ENCODE peak calls at places on chromosome 7, in six cellular contexts. S, O, Z, A, F and H are unnamed samples.

GRCh38 chr7:137927386-137927785 is 74.5 kb downstream of the CREB3L2 start:
- DNase-seq in S (no peak), O (no peak), Z (no peak), A (no peak), F (no peak), H (no peak)

GRCh38 chr7:35761882-35762720 is 38.8 kb upstream of the SEPTIN7 start:
- DNase-seq in O (no peak), S (no peak), A (no peak), Z (no peak), F (no peak), H (no peak)

GRCh38 chr7:137423321-137423720 is 79.8 kb upstream of the PTN start:
- DNase-seq in A (no peak), S (no peak), Z (no peak), F (no peak), O (no peak), H (no peak)

GRCh38 chr7:159024280-159024951 is 120.3 kb downstream of the VIPR2 start:
- DNase-seq in F (no peak), A (no peak), S (no peak), Z (peak; percentile 3), O (no peak), H (peak; percentile 41)

GRCh38 chr7:138064856-138065357 is 11.4 kb upstream of the AKR1D1 start:
- DNase-seq in O (no peak), F (no peak), Z (no peak), S (peak; percentile 70), A (no peak), H (no peak)

GRCh38 chr7:48113270-48113669 is 24.2 kb downstream of the UPP1 start:
- DNase-seq in Z (no peak), S (no peak), A (no peak), O (no peak), F (no peak), H (no peak)

GRCh38 chr7:37916673-37917660 is at the start of gene SFRP4:
- DNase-seq in F (no peak), A (peak; percentile 47), O (no peak), S (peak; percentile 76), Z (peak; percentile 35), H (peak; percentile 91)

GRCh38 chr7:14381936-14382335 is 392.5 kb upstream of the ETV1 start:
- DNase-seq in O (no peak), F (no peak), S (no peak), Z (no peak), A (no peak), H (no peak)

GRCh38 chr7:151244156-151244870 is 4.2 kb downstream of the SMARCD3 start:
- DNase-seq in Z (peak; percentile 51), A (peak; percentile 73), S (peak; percentile 77), F (no peak), O (no peak), H (no peak)

GRCh38 chr7:42237162-42237821 is at the start of gene GLI3:
- DNase-seq in Z (peak; percentile 70), S (peak; percentile 89), F (peak; percentile 87), O (no peak), A (peak; percentile 60), H (peak; percentile 92)

GRCh38 chr7:149097088-149097487 is 6.6 kb upstream of the ZNF786 start:
- DNase-seq in F (no peak), Z (no peak), O (no peak), S (no peak), A (no peak), H (no peak)

GRCh38 chr7:106217089-106217542 is 67.7 kb downstream of the NAMPT start:
- DNase-seq in Z (peak; percentile 81), S (peak; percentile 66), O (no peak), A (peak; percentile 38), F (peak; percentile 30), H (peak; percentile 88)

GRCh38 chr7:128201067-128201689 is 39.9 kb upstream of the LEP start:
- DNase-seq in F (no peak), O (no peak), S (peak; percentile 22), Z (no peak), A (no peak), H (peak; percentile 17)

GRCh38 chr7:21611129-21611528 is 68.3 kb downstream of the DNAH11 start:
- DNase-seq in S (peak; percentile 23), Z (no peak), A (no peak), O (no peak), F (no peak), H (no peak)

GRCh38 chr7:1889556-1890181 is 219.6 kb downstream of the ELFN1 start:
- DNase-seq in O (no peak), A (no peak), Z (no peak), S (no peak), F (no peak), H (no peak)

GRCh38 chr7:46559194-46559576 is 638.1 kb upstream of the IGFBP3 start:
- DNase-seq in S (no peak), F (no peak), O (no peak), Z (no peak), A (no peak), H (no peak)

GRCh38 chr7:157497744-157498541 is 161.1 kb downstream of the DNAJB6 start:
- DNase-seq in S (no peak), A (no peak), Z (no peak), O (no peak), F (no peak), H (no peak)

GRCh38 chr7:104445393-104445792 is 117.0 kb downstream of the LHFPL3 start:
- DNase-seq in F (no peak), O (no peak), S (no peak), Z (no peak), A (no peak), H (no peak)

GRCh38 chr7:17090751-17091150 is 207.7 kb upstream of the AHR start:
- DNase-seq in S (no peak), O (peak; percentile 65), Z (no peak), A (no peak), F (no peak), H (no peak)

GRCh38 chr7:48083114-48083830 is 5.8 kb upstream of the UPP1 start:
- DNase-seq in O (no peak), A (no peak), S (no peak), F (no peak), Z (peak; percentile 33), H (no peak)

GRCh38 chr7:85489498-85489897 is 302.6 kb upstream of the SEMA3D start:
- DNase-seq in Z (no peak), S (peak; percentile 8), A (no peak), O (no peak), F (no peak), H (no peak)

GRCh38 chr7:130894146-130895005 is 160.4 kb upstream of the KLF14 start:
- DNase-seq in F (peak; percentile 76), Z (no peak), S (no peak), A (peak; percentile 80), O (no peak), H (peak; percentile 77)

GRCh38 chr7:22083711-22084289 is 138.1 kb upstream of the CDCA7L start:
- DNase-seq in A (no peak), F (no peak), O (no peak), S (peak; percentile 12), Z (no peak), H (peak; percentile 33)

GRCh38 chr7:135980665-135981180 is 3.6 kb upstream of the MTPN start:
- DNase-seq in S (no peak), A (no peak), Z (peak; percentile 39), O (no peak), F (no peak), H (no peak)

GRCh38 chr7:151888716-151889115 is 11.8 kb upstream of the PRKAG2 start:
- DNase-seq in S (no peak), A (no peak), F (no peak), Z (no peak), O (no peak), H (no peak)

GRCh38 chr7:140403878-140404564 is at the start of gene RAB19:
- DNase-seq in Z (peak; percentile 75), O (no peak), A (no peak), F (peak; percentile 59), S (peak; percentile 72), H (no peak)

GRCh38 chr7:50591098-50591479 is 25.9 kb upstream of the DDC start:
- DNase-seq in F (no peak), S (no peak), Z (no peak), A (no peak), O (no peak), H (no peak)

GRCh38 chr7:127330070-127330469 is 62.4 kb downstream of the ZNF800 start:
- DNase-seq in S (no peak), A (no peak), O (no peak), Z (no peak), F (no peak), H (no peak)

GRCh38 chr7:115230882-115231508 is 309.1 kb downstream of the MDFIC start:
- DNase-seq in S (peak; percentile 53), F (no peak), Z (no peak), O (peak; percentile 64), A (peak; percentile 46), H (no peak)

GRCh38 chr7:55516399-55516798 is 55.9 kb downstream of the VOPP1 start:
- DNase-seq in F (no peak), O (no peak), S (no peak), Z (no peak), A (no peak), H (no peak)
- H3K27ac ChIP-seq in F (no peak overlapping the region), O (no peak overlapping the region), S (no peak overlapping the region), Z (peak overlapping the region; percentile 30), A (no peak overlapping the region), H (no peak overlapping the region)

GRCh38 chr7:101854084-101854865 is 36.8 kb downstream of the CUX1 start:
- DNase-seq in S (no peak), Z (no peak), A (no peak), F (no peak), O (no peak), H (no peak)
- H3K27ac ChIP-seq in S (no peak overlapping the region), Z (no peak overlapping the region), A (peak overlapping the region; percentile 94), F (no peak overlapping the region), O (no peak overlapping the region), H (no peak overlapping the region)

DNA sequence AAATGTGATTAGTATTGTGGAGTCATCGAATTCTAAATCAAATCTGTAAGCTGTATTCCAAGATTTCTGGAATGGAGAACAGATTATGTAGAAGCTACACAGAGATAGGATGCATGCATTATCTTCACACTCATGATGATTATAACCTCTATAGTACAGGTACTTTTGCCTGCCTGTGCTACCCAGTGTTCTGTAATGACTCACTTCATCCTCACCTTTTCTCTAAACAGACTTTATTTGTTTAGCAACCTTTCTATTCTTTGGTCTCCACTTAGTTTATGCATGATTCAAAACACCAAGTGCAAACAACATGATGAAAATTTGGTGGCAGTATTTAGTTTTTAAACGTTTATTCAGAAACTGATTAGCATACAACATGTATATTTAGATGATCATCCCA is 68.4 kb upstream of the PRPS1L1 start:
- DNase-seq in Z (no peak), F (no peak), A (no peak), S (no peak), O (no peak), H (no peak)
- H3K27ac ChIP-seq in Z (no peak overlapping the region), F (no peak overlapping the region), A (no peak overlapping the region), S (no peak overlapping the region), O (no peak overlapping the region), H (no peak overlapping the region)

GRCh38 chr7:133571066-133571465 is 318.2 kb downstream of the EXOC4 start:
- DNase-seq in S (no peak), F (no peak), A (no peak), Z (no peak), O (no peak), H (no peak)

GRCh38 chr7:133575726-133576125 is 322.8 kb downstream of the EXOC4 start:
- DNase-seq in S (no peak), F (no peak), O (no peak), Z (no peak), A (no peak), H (no peak)

GRCh38 chr7:133572087-133572486 is 319.2 kb downstream of the EXOC4 start:
- DNase-seq in O (no peak), F (no peak), S (no peak), Z (no peak), A (no peak), H (no peak)

GRCh38 chr7:133572853-133573252 is 320.0 kb downstream of the EXOC4 start:
- DNase-seq in Z (no peak), A (no peak), O (no peak), S (no peak), F (no peak), H (no peak)

GRCh38 chr7:133573554-133574265 is 320.8 kb downstream of the EXOC4 start:
- DNase-seq in F (no peak), S (no peak), Z (no peak), A (no peak), O (no peak), H (no peak)
- H3K27ac ChIP-seq in F (no peak overlapping the region), S (no peak overlapping the region), Z (no peak overlapping the region), A (peak overlapping the region; percentile 36), O (no peak overlapping the region), H (no peak overlapping the region)